ENCODE peak calls at places on chromosomes 4 and X, in nine cellular contexts. R, B, O, E, G, X, P, V and A are unnamed samples.
A peak's percentile ranks its signal among the peaks of the same experiment; 100 is the strongest.

GRCh38 chrX:20409991-20410390 is 143.3 kb upstream of the RPS6KA3 start:
- DNase-seq in O (no peak), E (no peak), V (no peak), G (no peak), R (no peak), B (no peak), P (no peak), X (no peak), A (no peak)

GRCh38 chr4:152735302-152735917 is 44.1 kb downstream of the TIGD4 start:
- DNase-seq in G (peak; percentile 12), E (no peak), O (no peak), B (no peak), V (peak; percentile 56), X (no peak), R (no peak), P (no peak), A (no peak)

GRCh38 chrX:19670854-19671620 is 155.7 kb upstream of the MAP3K15 start:
- DNase-seq in E (no peak), R (no peak), O (no peak), B (peak; percentile 69), G (peak; percentile 79), P (no peak), X (no peak), V (peak; percentile 85), A (no peak)

GRCh38 chrX:73563740-73564073 is 710 bp downstream of the CHIC1 start:
- DNase-seq in O (no peak), X (no peak), R (no peak), B (no peak), V (no peak), P (no peak), E (no peak), G (no peak), A (no peak)

GRCh38 chr4:74283614-74284013 is 24.7 kb upstream of the EPGN start:
- DNase-seq in P (no peak), X (no peak), O (no peak), E (no peak), G (peak; percentile 61), R (no peak), B (no peak), V (peak; percentile 84), A (no peak)

GRCh38 chr4:145181091-145181501 is 707 bp upstream of the OTUD4 start:
- DNase-seq in P (no peak), X (no peak), G (no peak), B (no peak), V (no peak), R (no peak), E (no peak), O (no peak), A (no peak)

GRCh38 chrX:45850197-45850774 is 649.6 kb upstream of the DIPK2B start:
- DNase-seq in X (no peak), B (no peak), G (no peak), E (no peak), R (no peak), P (no peak), O (no peak), V (peak; percentile 27), A (no peak)

GRCh38 chrX:23333842-23334535 is 660 bp upstream of the PTCHD1 start:
- DNase-seq in E (no peak), X (peak; percentile 58), G (no peak), R (no peak), V (no peak), O (no peak), B (peak; percentile 17), P (no peak), A (no peak)

GRCh38 chrX:48919360-48919821 is 567 bp upstream of the PIM2 start:
- DNase-seq in O (no peak), X (no peak), P (no peak), G (no peak), V (peak; percentile 40), E (no peak), R (no peak), B (no peak), A (no peak)

GRCh38 chrX:70264784-70265183 is 3.4 kb upstream of the ARR3 start:
- DNase-seq in E (no peak), G (no peak), B (no peak), O (no peak), X (no peak), V (no peak), R (no peak), P (no peak), A (no peak)

GRCh38 chrX:13690836-13691235 is 1.9 kb downstream of the RAB9A start:
- DNase-seq in E (no peak), O (no peak), X (no peak), B (no peak), G (no peak), R (no peak), P (no peak), V (peak; percentile 15), A (no peak)

GRCh38 chrX:47283015-47283771 is 50.4 kb downstream of the USP11 start:
- DNase-seq in P (no peak), G (no peak), X (no peak), E (no peak), B (no peak), V (peak; percentile 81), O (no peak), R (no peak), A (no peak)

GRCh38 chr4:157217708-157218107 is 2.8 kb upstream of the GRIA2 start:
- DNase-seq in E (no peak), R (no peak), V (peak; percentile 39), G (peak; percentile 18), P (no peak), B (no peak), X (no peak), O (no peak), A (no peak)

GRCh38 chr4:114659386-114660008 is 60.9 kb downstream of the UGT8 start:
- DNase-seq in P (peak; percentile 70), B (peak; percentile 70), V (peak; percentile 75), G (peak; percentile 73), O (no peak), X (peak; percentile 47), E (peak; percentile 57), R (peak; percentile 67), A (no peak)

GRCh38 chr4:24614881-24615280 is 30.5 kb upstream of the DHX15 start:
- DNase-seq in P (no peak), R (no peak), O (no peak), X (no peak), B (no peak), V (no peak), G (no peak), E (no peak), A (no peak)

DNA sequence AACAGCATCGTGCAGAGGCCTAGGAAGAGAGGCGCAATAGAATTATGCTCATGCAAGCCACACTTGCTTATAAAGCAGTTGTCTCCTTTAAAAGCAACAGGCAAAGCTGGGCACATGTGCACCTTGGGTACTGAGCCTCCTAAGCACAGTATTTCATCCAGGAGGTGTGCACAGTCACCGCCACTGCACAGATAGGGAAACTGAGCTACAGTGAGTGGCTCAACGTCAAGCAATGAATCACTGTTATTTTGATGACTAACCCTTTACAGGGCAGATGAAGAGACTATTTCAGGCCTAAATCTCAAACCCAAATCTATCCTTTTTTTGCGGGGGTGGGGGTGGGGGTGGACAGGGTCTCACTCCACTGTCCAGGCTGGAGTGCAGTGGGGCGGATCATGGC is 42.3 kb downstream of the BCOR start:
- DNase-seq in O (no peak), V (no peak), G (no peak), B (no peak), E (no peak), X (no peak), P (no peak), R (no peak), A (no peak)
- H3K36me3 ChIP-seq in O (peaks cover 3% of the 10 kb centered on the region), V (peaks cover 27% of the 10 kb centered on the region), G (peaks cover 63% of the 10 kb centered on the region), B (no peaks in the 10 kb centered on the region), E (no peaks in the 10 kb centered on the region), X (peaks cover 67% of the 10 kb centered on the region), P (peaks cover 8% of the 10 kb centered on the region), R (peaks cover 73% of the 10 kb centered on the region), A (peaks cover 82% of the 10 kb centered on the region)

GRCh38 chrX:65652098-65652497 is 15.4 kb upstream of the MSN start:
- DNase-seq in V (no peak), O (no peak), E (no peak), B (no peak), X (no peak), R (no peak), G (no peak), P (no peak), A (no peak)

GRCh38 chrX:65643786-65644111 is 23.7 kb upstream of the MSN start:
- DNase-seq in B (no peak), O (no peak), V (no peak), E (no peak), R (no peak), X (no peak), P (no peak), G (no peak), A (no peak)

GRCh38 chrX:65644621-65645287 is 22.7 kb upstream of the MSN start:
- DNase-seq in R (peak; percentile 71), V (peak; percentile 87), O (peak; percentile 82), B (peak; percentile 76), P (peak; percentile 76), X (peak; percentile 81), G (peak; percentile 39), E (no peak), A (peak; percentile 78)

GRCh38 chrX:65643046-65643785 is 24.2 kb upstream of the MSN start:
- DNase-seq in B (no peak), X (no peak), E (no peak), R (no peak), O (no peak), V (peak; percentile 68), P (peak; percentile 10), G (no peak), A (no peak)

GRCh38 chrX:65647801-65648200 is 19.7 kb upstream of the MSN start:
- DNase-seq in V (no peak), X (no peak), R (no peak), G (no peak), B (no peak), E (no peak), P (no peak), O (no peak), A (no peak)
- H3K27ac ChIP-seq in V (no peak overlapping the region), X (no peak overlapping the region), R (no peak overlapping the region), G (no peak overlapping the region), B (no peak overlapping the region), E (no peak overlapping the region), P (no peak overlapping the region), O (no peak overlapping the region), A (no peak overlapping the region)

DNA sequence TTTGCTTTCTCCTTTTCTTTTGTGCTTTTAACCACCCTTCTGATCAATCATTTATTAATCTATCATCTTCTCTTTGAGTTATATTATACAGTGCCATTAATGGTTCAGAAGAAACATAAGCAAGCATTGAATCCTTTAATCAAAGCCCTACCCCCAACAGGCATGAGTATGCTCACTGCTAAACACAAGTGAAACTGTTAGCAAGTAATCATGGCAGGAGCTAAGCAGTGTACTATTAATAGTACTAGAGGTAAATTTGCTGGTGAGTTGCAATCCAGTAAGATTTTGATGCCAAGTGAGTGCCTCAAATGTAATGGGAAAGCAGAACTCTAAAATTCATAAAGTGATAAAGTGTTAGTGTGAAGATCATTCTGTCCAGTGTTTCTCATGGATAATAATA is 57.2 kb downstream of the FNIP2 start:
- DNase-seq in P (no peak), R (no peak), O (no peak), E (no peak), V (peak; percentile 28), B (no peak), X (no peak), G (no peak), A (no peak)
- H3K4me1 ChIP-seq in P (peaks cover 73% of the 10 kb centered on the region), R (peaks cover 78% of the 10 kb centered on the region), O (peaks cover 56% of the 10 kb centered on the region), E (no peaks in the 10 kb centered on the region), V (peaks cover 38% of the 10 kb centered on the region), B (peaks cover 65% of the 10 kb centered on the region), X (peaks cover 64% of the 10 kb centered on the region), G (peaks cover 13% of the 10 kb centered on the region), A (peaks cover 73% of the 10 kb centered on the region)

DNA sequence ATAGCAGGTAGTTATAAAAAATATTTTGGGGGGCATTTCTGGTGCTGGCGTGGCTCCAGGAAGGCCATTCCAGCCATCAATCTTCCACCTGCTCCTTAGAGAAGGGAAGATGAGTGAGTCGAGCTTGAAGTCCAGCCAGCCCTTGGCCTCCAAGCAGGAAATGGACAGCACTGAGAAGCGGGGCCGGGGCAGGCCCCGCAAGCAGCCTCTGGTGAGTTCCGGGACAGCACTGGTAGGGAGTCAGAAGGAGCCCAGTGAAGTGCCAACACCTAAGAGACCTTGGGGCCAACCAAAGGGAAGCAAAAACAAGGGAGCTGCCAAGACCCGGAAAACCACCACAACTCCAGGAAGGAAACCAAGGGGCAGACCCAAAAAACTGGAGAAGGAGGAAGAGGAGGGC is 29.2 kb upstream of the COX18 start:
- DNase-seq in E (no peak), X (no peak), P (no peak), R (no peak), B (no peak), V (no peak), O (no peak), G (no peak), A (no peak)
- H3K36me3 ChIP-seq in E (no peaks in the 10 kb centered on the region), X (peaks cover 80% of the 10 kb centered on the region), P (no peaks in the 10 kb centered on the region), R (peaks cover 86% of the 10 kb centered on the region), B (no peaks in the 10 kb centered on the region), V (peaks cover 72% of the 10 kb centered on the region), O (peaks cover 6% of the 10 kb centered on the region), G (peaks cover 47% of the 10 kb centered on the region), A (peaks cover 85% of the 10 kb centered on the region)